ENCODE peak calls at places on chromosomes 11 and 22, in five cellular contexts. B, Y, L, G and X are unnamed samples.

GRCh38 chr11:74749127-74749964 is 697 bp downstream of the RNF169 start:
- DNase-seq in B (no peak), Y (peak; percentile 39), L (peak; percentile 72), G (peak; percentile 29), X (peak; percentile 24)

GRCh38 chr11:1442163-1442562 is 44.4 kb downstream of the MOB2 start:
- DNase-seq in B (no peak), Y (no peak), L (no peak), G (no peak), X (no peak)

GRCh38 chr22:19730662-19731360 is 7.5 kb downstream of the GP1BB start:
- DNase-seq in B (peak; percentile 78), Y (peak; percentile 74), L (peak; percentile 92), G (peak; percentile 67), X (peak; percentile 65)

GRCh38 chr11:121323208-121323607 is 30.6 kb downstream of the SC5D start:
- DNase-seq in B (no peak), Y (no peak), L (no peak), G (no peak), X (no peak)

GRCh38 chr11:81915045-81915444 is 818.6 kb downstream of the FAM181B start:
- DNase-seq in B (no peak), Y (no peak), L (no peak), G (no peak), X (no peak)

GRCh38 chr11:95228081-95228859 is 2.7 kb downstream of the SESN3 start:
- DNase-seq in B (no peak), Y (no peak), L (no peak), G (no peak), X (no peak)

GRCh38 chr11:72821920-72822799 is 7.9 kb downstream of the ATG16L2 start:
- DNase-seq in B (peak; percentile 66), Y (peak; percentile 88), L (peak; percentile 97), G (peak; percentile 84), X (peak; percentile 73)

GRCh38 chr11:121723261-121723741 is 270.5 kb upstream of the SORL1-AS1 start:
- DNase-seq in B (peak; percentile 33), Y (no peak), L (peak; percentile 60), G (no peak), X (no peak)

GRCh38 chr11:117479372-117479771 is 151.7 kb downstream of the CEP164 start:
- DNase-seq in B (no peak), Y (no peak), L (no peak), G (no peak), X (no peak)

GRCh38 chr11:83459802-83460201 is 173.6 kb upstream of the CCDC90B start:
- DNase-seq in B (no peak), Y (no peak), L (no peak), G (no peak), X (no peak)

GRCh38 chr11:3121931-3122774 is 43.0 kb downstream of the OSBPL5 start:
- DNase-seq in B (no peak), Y (no peak), L (peak; percentile 29), G (no peak), X (no peak)

GRCh38 chr11:34586655-34587281 is 34.1 kb upstream of the EHF start:
- DNase-seq in B (no peak), Y (no peak), L (no peak), G (no peak), X (no peak)

GRCh38 chr11:115707180-115707905 is 203.1 kb upstream of the CADM1 start:
- DNase-seq in B (peak; percentile 18), Y (peak; percentile 45), L (no peak), G (no peak), X (peak; percentile 11)

GRCh38 chr11:129894281-129895125 is 875 bp downstream of the NFRKB start:
- DNase-seq in B (no peak), Y (no peak), L (no peak), G (peak; percentile 3), X (no peak)

GRCh38 chr11:34044664-34045485 is 6.7 kb upstream of the CAPRIN1 start:
- DNase-seq in B (peak; percentile 6), Y (no peak), L (no peak), G (peak; percentile 82), X (no peak)

GRCh38 chr11:61338783-61339489 is 5.9 kb downstream of the TKFC start:
- DNase-seq in B (no peak), Y (no peak), L (no peak), G (no peak), X (no peak)

GRCh38 chr11:73406131-73406530 is 29.9 kb downstream of the RELT start:
- DNase-seq in B (no peak), Y (no peak), L (no peak), G (no peak), X (no peak)

GRCh38 chr11:127130321-127130720 is 129.8 kb upstream of the KIRREL3 start:
- DNase-seq in B (no peak), Y (no peak), L (no peak), G (no peak), X (no peak)

GRCh38 chr11:34002420-34002819 is 49.1 kb upstream of the CAPRIN1 start:
- DNase-seq in B (no peak), Y (no peak), L (no peak), G (no peak), X (no peak)

GRCh38 chr11:2235588-2236326 is 34.6 kb downstream of the ASCL2 start:
- DNase-seq in B (no peak), Y (no peak), L (no peak), G (no peak), X (no peak)

GRCh38 chr11:89175796-89176195 is 1.9 kb upstream of the TYR start:
- DNase-seq in B (no peak), Y (no peak), L (no peak), G (no peak), X (no peak)

GRCh38 chr22:38233427-38233826 is 31.6 kb downstream of the MAFF start:
- DNase-seq in B (no peak), Y (peak; percentile 81), L (no peak), G (peak; percentile 45), X (no peak)

GRCh38 chr11:10122337-10123197 is 171.5 kb downstream of the SBF2 start:
- DNase-seq in B (peak; percentile 56), Y (peak; percentile 24), L (no peak), G (peak; percentile 57), X (no peak)

GRCh38 chr22:32761251-32761903 is 40.1 kb upstream of the TIMP3 start:
- DNase-seq in B (no peak), Y (no peak), L (no peak), G (peak; percentile 79), X (no peak)

GRCh38 chr11:6489338-6489737 is 7.7 kb upstream of the DNHD1 start:
- DNase-seq in B (no peak), Y (no peak), L (no peak), G (no peak), X (no peak)

GRCh38 chr11:6486938-6487337 is 5.6 kb downstream of the TIMM10B start:
- DNase-seq in B (no peak), Y (no peak), L (no peak), G (no peak), X (no peak)

GRCh38 chr11:6488342-6488741 is 7.0 kb downstream of the TIMM10B start:
- DNase-seq in B (no peak), Y (no peak), L (no peak), G (no peak), X (no peak)

GRCh38 chr11:6486256-6486655 is 5.0 kb downstream of the TIMM10B start:
- DNase-seq in B (no peak), Y (no peak), L (no peak), G (no peak), X (no peak)

DNA sequence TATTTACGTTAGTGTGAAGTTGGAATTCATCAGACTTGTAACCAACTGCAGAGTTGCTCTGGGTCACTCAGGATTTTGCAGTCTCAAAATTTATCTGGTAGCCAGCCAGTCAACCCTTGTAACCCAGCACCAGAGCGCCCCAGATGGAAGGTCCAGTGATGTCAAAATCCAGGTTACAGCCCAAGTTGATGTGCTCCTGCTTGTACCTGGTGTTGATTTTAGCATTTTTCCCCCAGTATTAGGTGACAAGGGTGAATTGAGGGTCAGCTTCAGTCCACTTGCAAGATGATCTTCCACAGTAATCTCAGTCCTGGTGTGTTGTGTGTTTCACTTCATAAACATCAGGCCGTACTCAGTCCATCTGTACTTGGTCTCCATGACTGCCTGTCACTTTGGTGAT is 7.5 kb downstream of the TIMM10B start:
- DNase-seq in B (no peak), Y (no peak), L (no peak), G (no peak), X (no peak)
- TF ChIP-seq POLR2A in B (no peak), Y (no peak), L (no peak), G (no peak), X (no peak)

DNA sequence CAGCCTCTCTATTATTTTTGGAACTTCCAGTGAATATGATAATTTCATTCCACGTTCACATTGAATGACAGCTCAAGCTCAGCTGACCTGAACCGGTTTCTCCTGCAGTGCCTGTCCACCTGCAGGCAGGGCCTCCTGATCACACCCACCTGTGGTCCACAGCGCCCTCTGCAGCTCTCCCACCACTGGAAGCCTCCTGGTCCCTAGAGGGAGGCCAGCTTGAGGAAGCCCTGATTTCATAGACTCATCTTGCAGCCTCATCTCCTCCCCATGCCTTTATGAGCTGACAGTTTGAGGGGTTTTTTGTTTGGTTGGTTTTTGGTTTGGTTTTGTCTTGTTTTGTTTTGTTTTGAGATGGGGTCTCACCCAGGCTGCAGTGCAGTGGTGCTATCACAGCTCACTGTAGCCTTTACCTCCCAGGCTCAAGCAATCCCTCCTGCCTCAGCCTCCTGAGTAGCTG is 29.9 kb upstream of the MALAT1 start:
- DNase-seq in B (peak; percentile 44), Y (peak; percentile 63), L (peak; percentile 58), G (no peak), X (no peak)
- H3K9me3 ChIP-seq in B (no peaks in the 10 kb centered on the region), Y (no peaks in the 10 kb centered on the region), L (no peaks in the 10 kb centered on the region), G (no peaks in the 10 kb centered on the region), X (no peaks in the 10 kb centered on the region)

DNA sequence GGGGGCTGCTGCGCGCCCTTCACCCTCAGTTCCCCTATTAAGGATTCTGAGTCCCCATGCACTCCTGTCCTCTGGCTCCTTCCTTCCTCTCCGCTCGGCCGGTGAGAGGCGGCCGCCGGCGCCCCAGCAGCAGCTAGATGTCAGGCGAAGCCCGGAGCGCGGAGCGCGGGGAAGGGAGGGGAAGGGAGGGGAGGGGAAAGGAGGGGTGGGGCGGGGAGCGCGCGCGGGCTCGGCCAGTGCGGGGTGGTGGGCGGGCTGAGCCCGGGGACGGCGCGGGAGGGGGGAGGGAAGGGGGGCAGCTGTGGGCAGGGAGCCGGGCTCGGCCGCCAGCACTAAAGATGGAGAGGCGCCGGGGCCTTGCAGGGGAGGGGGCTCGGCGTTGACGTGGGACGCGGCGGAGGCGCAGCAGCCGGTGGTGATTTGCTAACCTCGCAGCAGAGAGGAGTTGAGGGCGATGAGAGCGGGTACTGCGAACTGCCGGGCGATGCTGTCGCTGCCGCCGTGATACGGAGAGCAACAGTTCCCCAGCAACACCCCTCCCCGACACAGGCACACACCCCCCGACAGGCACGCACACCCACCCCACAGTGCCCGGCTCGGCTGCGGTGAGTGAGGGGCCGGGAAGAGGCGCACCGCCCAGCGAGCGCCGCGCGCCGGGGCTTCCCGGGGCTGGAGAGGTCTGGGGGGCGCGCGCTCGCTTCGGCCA is at the start of gene ZBTB16:
- DNase-seq in B (peak; percentile 80), Y (peak; percentile 92), L (peak; percentile 91), G (no peak), X (peak; percentile 91)
- TF ChIP-seq POLR2A in B (peak; percentile 80), Y (peak; percentile 93), L (peak; percentile 44), G (no peak), X (peak; percentile 98)

GRCh38 chr11:97740783-97741151 is 1280.0 kb upstream of the CNTN5 start:
- DNase-seq in B (no peak), Y (no peak), L (no peak), G (no peak), X (no peak)

GRCh38 chr11:97743205-97743742 is 1277.5 kb upstream of the CNTN5 start:
- DNase-seq in B (no peak), Y (no peak), L (no peak), G (peak; percentile 29), X (no peak)

GRCh38 chr11:97739892-97740782 is 1280.6 kb upstream of the CNTN5 start:
- DNase-seq in B (no peak), Y (no peak), L (no peak), G (peak; percentile 59), X (no peak)

GRCh38 chr11:97742717-97743116 is 1278.0 kb upstream of the CNTN5 start:
- DNase-seq in B (no peak), Y (no peak), L (no peak), G (peak; percentile 34), X (no peak)

GRCh38 chr11:97738751-97739150 is 1282.0 kb upstream of the CNTN5 start:
- DNase-seq in B (no peak), Y (no peak), L (no peak), G (no peak), X (no peak)
- H3K9me3 ChIP-seq in B (no peaks in the 10 kb centered on the region), Y (no peaks in the 10 kb centered on the region), L (no peaks in the 10 kb centered on the region), G (peaks cover 2% of the 10 kb centered on the region), X (no peaks in the 10 kb centered on the region)